ENCODE peak calls at places on chromosomes 11 and 22, in five cellular contexts. One of them, this sample, is unnamed.

GRCh38 chr22:47213571-47214230 is 451.3 kb downstream of the TBC1D22A start:
- DNase-seq in suprapubic skin: peak
- DNase-seq in AG09309: no peak
- DNase-seq in cardiac muscle cell: peak
- DNase-seq in fibroblast of mammary gland: peak
- DNase-seq in this sample: peak

GRCh38 chr22:49160261-49161001 is 667.2 kb downstream of the BRD1 start:
- DNase-seq in suprapubic skin: no peak
- DNase-seq in AG09309: no peak
- DNase-seq in cardiac muscle cell: no peak
- DNase-seq in fibroblast of mammary gland: no peak
- DNase-seq in this sample: no peak

GRCh38 chr11:110337570-110338193 is 41.3 kb upstream of the RDX start:
- DNase-seq in suprapubic skin: no peak
- DNase-seq in AG09309: no peak
- DNase-seq in cardiac muscle cell: peak
- DNase-seq in fibroblast of mammary gland: peak
- DNase-seq in this sample: peak

GRCh38 chr11:114346709-114347141 is 50.5 kb downstream of the NNMT start:
- DNase-seq in suprapubic skin: no peak
- DNase-seq in AG09309: no peak
- DNase-seq in cardiac muscle cell: no peak
- DNase-seq in fibroblast of mammary gland: peak
- DNase-seq in this sample: peak

GRCh38 chr11:110076388-110076965 is 16.7 kb upstream of the ZC3H12C start:
- DNase-seq in suprapubic skin: no peak
- DNase-seq in AG09309: no peak
- DNase-seq in cardiac muscle cell: no peak
- DNase-seq in fibroblast of mammary gland: peak
- DNase-seq in this sample: peak

GRCh38 chr11:64100345-64100744 is 64.6 kb downstream of the FLRT1 start:
- DNase-seq in suprapubic skin: no peak
- DNase-seq in AG09309: no peak
- DNase-seq in cardiac muscle cell: no peak
- DNase-seq in fibroblast of mammary gland: no peak
- DNase-seq in this sample: no peak

GRCh38 chr11:14417186-14417585 is 58.2 kb upstream of the RRAS2 start:
- DNase-seq in suprapubic skin: no peak
- DNase-seq in AG09309: no peak
- DNase-seq in cardiac muscle cell: peak
- DNase-seq in fibroblast of mammary gland: peak
- DNase-seq in this sample: no peak

GRCh38 chr11:47215366-47215925 is 672 bp downstream of the DDB2 start:
- DNase-seq in suprapubic skin: no peak
- DNase-seq in AG09309: no peak
- DNase-seq in cardiac muscle cell: no peak
- DNase-seq in fibroblast of mammary gland: no peak
- DNase-seq in this sample: peak

GRCh38 chr11:87185228-87185627 is 147.5 kb downstream of the TMEM135 start:
- DNase-seq in suprapubic skin: no peak
- DNase-seq in AG09309: no peak
- DNase-seq in cardiac muscle cell: no peak
- DNase-seq in fibroblast of mammary gland: no peak
- DNase-seq in this sample: no peak

GRCh38 chr11:117604349-117604995 is 192.5 kb downstream of the DSCAML1 start:
- DNase-seq in suprapubic skin: no peak
- DNase-seq in AG09309: no peak
- DNase-seq in cardiac muscle cell: no peak
- DNase-seq in fibroblast of mammary gland: no peak
- DNase-seq in this sample: no peak

GRCh38 chr11:116215471-116216113 is 557.2 kb downstream of the BUD13 start:
- DNase-seq in suprapubic skin: peak
- DNase-seq in AG09309: no peak
- DNase-seq in cardiac muscle cell: no peak
- DNase-seq in fibroblast of mammary gland: no peak
- DNase-seq in this sample: no peak

GRCh38 chr22:48210812-48211211 is 1448.4 kb downstream of the TBC1D22A start:
- DNase-seq in suprapubic skin: no peak
- DNase-seq in AG09309: no peak
- DNase-seq in cardiac muscle cell: no peak
- DNase-seq in fibroblast of mammary gland: no peak
- DNase-seq in this sample: no peak

GRCh38 chr11:46279393-46280099 is 2.1 kb downstream of the CREB3L1 start:
- DNase-seq in suprapubic skin: no peak
- DNase-seq in AG09309: no peak
- DNase-seq in cardiac muscle cell: peak
- DNase-seq in fibroblast of mammary gland: peak
- DNase-seq in this sample: peak

GRCh38 chr11:43923327-43924111 is 18.9 kb upstream of the C11orf96 start:
- DNase-seq in suprapubic skin: no peak
- DNase-seq in AG09309: no peak
- DNase-seq in cardiac muscle cell: peak
- DNase-seq in fibroblast of mammary gland: peak
- DNase-seq in this sample: peak

GRCh38 chr11:72747456-72747855 is 4.8 kb downstream of the ARAP1 start:
- DNase-seq in suprapubic skin: no peak
- DNase-seq in AG09309: no peak
- DNase-seq in cardiac muscle cell: no peak
- DNase-seq in fibroblast of mammary gland: no peak
- DNase-seq in this sample: no peak

GRCh38 chr11:44066732-44067131 is 662 bp downstream of the ACCS start:
- DNase-seq in suprapubic skin: no peak
- DNase-seq in AG09309: peak
- DNase-seq in cardiac muscle cell: peak
- DNase-seq in fibroblast of mammary gland: peak
- DNase-seq in this sample: peak

GRCh38 chr11:87583931-87584330 is 546.2 kb downstream of the TMEM135 start:
- DNase-seq in suprapubic skin: no peak
- DNase-seq in AG09309: no peak
- DNase-seq in cardiac muscle cell: no peak
- DNase-seq in fibroblast of mammary gland: no peak
- DNase-seq in this sample: no peak

DNA sequence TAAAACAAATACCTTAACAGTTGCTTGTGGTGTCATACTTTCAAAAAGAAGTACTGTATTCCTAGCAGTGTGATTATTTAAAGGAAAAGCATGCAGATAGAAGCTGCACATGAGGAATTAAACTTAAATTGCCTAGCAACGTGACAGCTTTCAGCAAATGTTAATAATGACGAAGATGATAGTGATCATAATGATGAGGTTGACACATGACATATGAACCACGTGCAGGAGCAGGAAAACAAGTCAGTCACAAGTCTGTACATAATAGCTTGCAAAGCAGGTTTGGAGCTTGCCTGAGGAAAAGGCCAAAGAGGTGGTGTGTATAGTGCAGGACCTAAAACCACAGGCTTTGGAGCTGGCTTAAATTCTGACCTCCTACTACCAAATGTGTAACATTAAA is 30.6 kb upstream of the PIK3C2A start:
- DNase-seq in suprapubic skin: no peak
- DNase-seq in AG09309: no peak
- DNase-seq in cardiac muscle cell: no peak
- DNase-seq in fibroblast of mammary gland: no peak
- DNase-seq in this sample: no peak
- H3K4me3 ChIP-seq in suprapubic skin: no peak
- H3K4me3 ChIP-seq in AG09309: no peak
- H3K4me3 ChIP-seq in cardiac muscle cell: no peak
- H3K4me3 ChIP-seq in fibroblast of mammary gland: no peak
- H3K4me3 ChIP-seq in this sample: no peak

DNA sequence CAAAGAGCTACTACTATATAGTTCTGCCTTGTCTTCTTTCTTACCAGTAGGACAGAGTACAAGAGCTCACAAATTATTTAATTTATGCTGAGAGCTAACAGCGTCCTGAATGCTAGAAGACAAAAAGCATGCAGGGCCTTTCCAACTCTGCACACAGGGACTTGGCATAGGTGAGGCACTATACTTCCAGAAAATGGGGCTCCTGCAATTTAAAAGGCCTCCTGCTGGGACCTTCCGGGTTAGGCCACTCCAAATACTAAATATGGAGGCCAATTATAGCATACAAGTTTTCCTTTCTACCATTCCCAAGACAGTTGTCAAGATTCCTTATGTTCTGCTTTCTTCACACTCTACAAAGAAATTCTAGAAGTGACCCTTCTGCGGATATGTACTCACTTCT is 936 bp downstream of the DCUN1D5 start:
- DNase-seq in suprapubic skin: no peak
- DNase-seq in AG09309: no peak
- DNase-seq in cardiac muscle cell: peak
- DNase-seq in fibroblast of mammary gland: no peak
- DNase-seq in this sample: peak
- TF ChIP-seq CTCF in suprapubic skin: no peak
- TF ChIP-seq CTCF in AG09309: no peak
- TF ChIP-seq CTCF in cardiac muscle cell: no peak
- TF ChIP-seq CTCF in fibroblast of mammary gland: no peak
- TF ChIP-seq CTCF in this sample: no peak

GRCh38 chr22:27372969-27373670 is 428.4 kb downstream of the MN1 start:
- DNase-seq in suprapubic skin: no peak
- DNase-seq in AG09309: no peak
- DNase-seq in cardiac muscle cell: no peak
- DNase-seq in fibroblast of mammary gland: no peak
- DNase-seq in this sample: no peak
- H3K4me3 ChIP-seq in suprapubic skin: no peak
- H3K4me3 ChIP-seq in AG09309: no peak
- H3K4me3 ChIP-seq in cardiac muscle cell: no peak
- H3K4me3 ChIP-seq in fibroblast of mammary gland: no peak
- H3K4me3 ChIP-seq in this sample: no peak

GRCh38 chr11:81569999-81570398 is 1163.7 kb downstream of the FAM181B start:
- DNase-seq in suprapubic skin: no peak
- DNase-seq in AG09309: no peak
- DNase-seq in cardiac muscle cell: no peak
- DNase-seq in fibroblast of mammary gland: no peak
- DNase-seq in this sample: no peak
- TF ChIP-seq CTCF in suprapubic skin: no peak
- TF ChIP-seq CTCF in AG09309: no peak
- TF ChIP-seq CTCF in cardiac muscle cell: no peak
- TF ChIP-seq CTCF in fibroblast of mammary gland: no peak
- TF ChIP-seq CTCF in this sample: no peak

GRCh38 chr11:93498099-93499040 is 44.8 kb downstream of the SMCO4 start:
- DNase-seq in suprapubic skin: no peak
- DNase-seq in AG09309: no peak
- DNase-seq in cardiac muscle cell: peak
- DNase-seq in fibroblast of mammary gland: peak
- DNase-seq in this sample: peak
- H3K4me3 ChIP-seq in suprapubic skin: no peak
- H3K4me3 ChIP-seq in AG09309: no peak
- H3K4me3 ChIP-seq in cardiac muscle cell: no peak
- H3K4me3 ChIP-seq in fibroblast of mammary gland: no peak
- H3K4me3 ChIP-seq in this sample: no peak

DNA sequence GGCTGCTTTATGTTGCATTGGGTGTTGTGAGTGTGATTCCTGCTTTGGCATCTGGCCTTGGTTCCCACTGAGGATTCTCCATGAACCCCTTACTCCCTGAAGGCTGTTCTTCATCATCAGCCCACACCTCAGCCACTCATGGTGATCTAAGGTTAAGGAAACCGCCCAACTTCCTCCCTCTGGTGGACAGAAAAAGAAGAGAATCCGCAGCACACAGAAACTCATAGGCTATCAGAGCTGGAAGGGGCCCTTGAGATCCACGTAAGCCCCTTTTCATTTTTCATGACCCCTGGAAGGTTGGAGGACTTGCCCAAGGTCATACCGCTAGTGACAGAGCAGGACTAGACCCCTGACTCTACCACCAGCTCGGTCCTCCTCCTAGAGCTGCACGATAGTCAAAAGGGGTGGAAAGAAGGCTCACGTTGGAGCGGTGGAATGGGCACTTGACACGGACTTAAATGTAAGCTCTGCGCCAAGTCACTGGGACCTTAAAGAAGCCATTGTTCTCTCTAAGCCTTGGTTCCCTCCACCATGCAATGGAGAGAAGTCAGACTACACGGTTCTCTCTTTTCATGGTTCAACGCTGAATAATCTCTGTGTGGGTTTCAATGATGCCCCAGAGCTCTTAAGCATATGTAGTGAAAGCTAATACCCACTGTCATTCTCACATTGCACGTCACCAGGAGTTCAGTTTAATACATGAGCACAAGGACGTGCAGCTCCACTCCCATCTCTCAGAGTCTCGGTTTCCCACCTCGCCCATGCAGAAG is 83.6 kb upstream of the CRTAM start:
- DNase-seq in suprapubic skin: no peak
- DNase-seq in AG09309: no peak
- DNase-seq in cardiac muscle cell: peak
- DNase-seq in fibroblast of mammary gland: no peak
- DNase-seq in this sample: peak
- TF ChIP-seq CTCF in suprapubic skin: peak
- TF ChIP-seq CTCF in AG09309: peak
- TF ChIP-seq CTCF in cardiac muscle cell: peak
- TF ChIP-seq CTCF in fibroblast of mammary gland: peak
- TF ChIP-seq CTCF in this sample: peak

GRCh38 chr11:82229346-82229745 is 504.3 kb downstream of the FAM181B start:
- DNase-seq in suprapubic skin: no peak
- DNase-seq in AG09309: no peak
- DNase-seq in cardiac muscle cell: peak
- DNase-seq in fibroblast of mammary gland: peak
- DNase-seq in this sample: peak

GRCh38 chr11:82225502-82225901 is 508.2 kb downstream of the FAM181B start:
- DNase-seq in suprapubic skin: no peak
- DNase-seq in AG09309: no peak
- DNase-seq in cardiac muscle cell: no peak
- DNase-seq in fibroblast of mammary gland: no peak
- DNase-seq in this sample: no peak

GRCh38 chr11:82225930-82226329 is 507.7 kb downstream of the FAM181B start:
- DNase-seq in suprapubic skin: no peak
- DNase-seq in AG09309: no peak
- DNase-seq in cardiac muscle cell: no peak
- DNase-seq in fibroblast of mammary gland: no peak
- DNase-seq in this sample: no peak
- H3K4me3 ChIP-seq in suprapubic skin: no peak
- H3K4me3 ChIP-seq in AG09309: no peak
- H3K4me3 ChIP-seq in cardiac muscle cell: no peak
- H3K4me3 ChIP-seq in fibroblast of mammary gland: no peak
- H3K4me3 ChIP-seq in this sample: no peak

This sample was measured in fibroblast of villous mesenchyme.